ENCODE peak calls at places on chromosomes 5 and 9, in five cellular contexts. K, A, X, C and B are unnamed samples.
A peak's percentile ranks its signal among the peaks of the same experiment; 100 is the strongest.

GRCh38 chr5:119078071-119078846 is 7.4 kb downstream of the DMXL1 start:
- DNase-seq in K (no peak), A (no peak), X (no peak), C (no peak), B (no peak)

GRCh38 chr5:68329554-68329953 is 114.0 kb downstream of the PIK3R1 start:
- DNase-seq in K (no peak), A (no peak), X (no peak), C (no peak), B (no peak)

GRCh38 chr9:136283291-136284235 is 20.3 kb downstream of the CCDC187 start:
- DNase-seq in K (peak; percentile 43), A (peak; percentile 93), X (peak; percentile 90), C (peak; percentile 76), B (peak; percentile 89)

GRCh38 chr9:69122086-69122390 is 52.0 kb upstream of the TJP2 start:
- DNase-seq in K (no peak), A (peak; percentile 71), X (peak; percentile 44), C (no peak), B (peak; percentile 77)

GRCh38 chr5:171931163-171931562 is 75.3 kb downstream of the FBXW11 start:
- DNase-seq in K (no peak), A (no peak), X (no peak), C (no peak), B (no peak)

GRCh38 chr5:135466178-135467050 is 14.3 kb upstream of the TIFAB start:
- DNase-seq in K (no peak), A (peak; percentile 87), X (peak; percentile 51), C (peak; percentile 77), B (peak; percentile 85)

GRCh38 chr5:958701-959571 is 49.7 kb upstream of the NKD2 start:
- DNase-seq in K (no peak), A (no peak), X (no peak), C (no peak), B (peak; percentile 51)

GRCh38 chr9:134177624-134178393 is 13.4 kb upstream of the RNU6ATAC start:
- DNase-seq in K (no peak), A (no peak), X (no peak), C (no peak), B (no peak)

GRCh38 chr9:114386886-114387677 is 700 bp downstream of the AKNA start:
- DNase-seq in K (no peak), A (no peak), X (no peak), C (no peak), B (peak; percentile 73)

GRCh38 chr9:90900130-90900529 is 98.5 kb downstream of the SYK start:
- DNase-seq in K (no peak), A (no peak), X (no peak), C (no peak), B (no peak)

GRCh38 chr5:10719965-10720364 is 41.1 kb downstream of the DAP start:
- DNase-seq in K (no peak), A (no peak), X (no peak), C (no peak), B (no peak)